ENCODE peak calls at places on chromosomes 7 and 10, in seven cellular contexts. C is cardiac fibroblast, I is Panc1, M is left lung, R is heart left ventricle, A is fibroblast of lung, K is GM12865. X is an unnamed sample.

GRCh38 chr7:92633211-92633906 is 43.2 kb upstream of the FAM133B start:
- DNase-seq in C (peak; percentile 96), I (peak; percentile 83), M (no peak), R (no peak), A (peak; percentile 94), K (peak; percentile 56), X (peak; percentile 95)

GRCh38 chr10:88154596-88155250 is 291.3 kb downstream of the PTEN start:
- DNase-seq in C (peak; percentile 40), I (no peak), M (no peak), R (no peak), A (peak; percentile 46), K (no peak), X (peak; percentile 78)

GRCh38 chr7:143373255-143373794 is 7.8 kb upstream of the ZYX start:
- DNase-seq in C (no peak), I (no peak), M (no peak), R (no peak), A (no peak), K (no peak), X (no peak)

GRCh38 chr10:109898666-109899577 is 24.4 kb downstream of the XPNPEP1 start:
- DNase-seq in C (peak; percentile 76), I (no peak), M (no peak), R (peak; percentile 64), A (peak; percentile 56), K (no peak), X (peak; percentile 22)

GRCh38 chr7:41051525-41051924 is 651.4 kb downstream of the INHBA start:
- DNase-seq in C (no peak), I (no peak), M (no peak), R (peak; percentile 43), A (peak; percentile 26), K (no peak), X (no peak)

GRCh38 chr7:70647801-70648491 is 484.0 kb upstream of the GALNT17 start:
- DNase-seq in C (no peak), I (no peak), M (no peak), R (no peak), A (no peak), K (peak; percentile 81), X (peak; percentile 59)

GRCh38 chr7:36391436-36392198 is 2.0 kb downstream of the ANLN start:
- DNase-seq in C (no peak), I (peak; percentile 64), M (no peak), R (no peak), A (peak; percentile 48), K (peak; percentile 70), X (no peak)

GRCh38 chr7:98280296-98280695 is 1.2 kb upstream of the BRI3 start:
- DNase-seq in C (no peak), I (no peak), M (no peak), R (no peak), A (no peak), K (no peak), X (no peak)

GRCh38 chr7:155506854-155507337 is 39.5 kb downstream of the CNPY1 start:
- DNase-seq in C (no peak), I (no peak), M (no peak), R (no peak), A (peak; percentile 14), K (no peak), X (no peak)

GRCh38 chr10:90443342-90443741 is 414.5 kb downstream of the HTR7 start:
- DNase-seq in C (peak; percentile 18), I (no peak), M (no peak), R (no peak), A (peak; percentile 24), K (no peak), X (no peak)

GRCh38 chr10:89062861-89063260 is 72.3 kb downstream of the FAS start:
- DNase-seq in C (peak; percentile 57), I (no peak), M (no peak), R (peak; percentile 65), A (peak; percentile 40), K (no peak), X (no peak)

GRCh38 chr7:138374119-138374693 is 85.9 kb upstream of the TRIM24 start:
- DNase-seq in C (no peak), I (no peak), M (no peak), R (no peak), A (no peak), K (no peak), X (no peak)

GRCh38 chr7:150413640-150414081 is 34.5 kb downstream of the ZNF775 start:
- DNase-seq in C (peak; percentile 20), I (no peak), M (peak; percentile 19), R (peak; percentile 9), A (no peak), K (no peak), X (no peak)

GRCh38 chr7:4724648-4725013 is 42.5 kb downstream of the FOXK1 start:
- DNase-seq in C (peak; percentile 48), I (no peak), M (no peak), R (no peak), A (peak; percentile 32), K (peak; percentile 38), X (peak; percentile 21)

GRCh38 chr10:14904316-14904732 is 25.7 kb downstream of the SUV39H2 start:
- DNase-seq in C (peak; percentile 55), I (peak; percentile 8), M (no peak), R (no peak), A (peak; percentile 42), K (peak; percentile 48), X (peak; percentile 39)
- TF ChIP-seq CTCF in C (peak; percentile 55), I (peak; percentile 52), M (peak; percentile 35), R (peak; percentile 51), A (peak; percentile 23), K (peak; percentile 52), X (peak; percentile 75)

GRCh38 chr7:28410628-28411578 is 1.4 kb upstream of the CREB5 start:
- DNase-seq in C (peak; percentile 78), I (no peak), M (peak; percentile 32), R (peak; percentile 63), A (peak; percentile 87), K (peak; percentile 48), X (no peak)
- H3K4me3 ChIP-seq in C (peak overlapping the region; percentile 58), I (peak overlapping the region; percentile 72), M (peak overlapping the region; percentile 31), R (peak overlapping the region; percentile 71), A (peak overlapping the region; percentile 75), K (peak overlapping the region; percentile 65), X (peak overlapping the region; percentile 51)

DNA sequence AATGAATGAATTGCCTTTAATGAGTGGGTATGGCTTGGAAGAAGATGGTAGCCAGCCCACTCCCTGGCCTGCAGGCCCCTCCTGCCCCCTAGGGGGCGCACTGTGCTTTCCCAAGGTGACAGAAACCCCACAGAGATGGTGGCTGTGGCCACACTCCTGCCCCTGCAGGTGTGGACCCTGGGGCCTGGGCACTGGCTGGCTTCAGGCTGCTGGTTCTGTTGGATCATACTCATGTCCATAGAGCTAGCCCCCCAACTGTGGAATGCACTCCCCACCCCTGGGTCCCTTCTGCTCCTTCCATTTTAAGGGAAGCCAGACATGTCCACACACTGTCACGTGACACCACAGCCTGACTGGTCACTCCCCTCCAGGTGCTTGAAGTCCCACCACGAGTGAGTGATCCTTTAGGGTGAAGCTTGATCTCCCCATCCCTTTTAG is 44.8 kb downstream of the ZCCHC24 start:
- DNase-seq in C (peak; percentile 37), I (peak; percentile 27), M (no peak), R (no peak), A (no peak), K (peak; percentile 63), X (no peak)
- TF ChIP-seq CTCF in C (peak; percentile 85), I (peak; percentile 89), M (peak; percentile 72), R (peak; percentile 50), A (peak; percentile 49), K (peak; percentile 91), X (peak; percentile 63)

GRCh38 chr10:46028584-46029570 is 1.5 kb downstream of the NCOA4 start:
- DNase-seq in C (peak; percentile 80), I (peak; percentile 51), M (no peak), R (no peak), A (peak; percentile 82), K (peak; percentile 76), X (peak; percentile 73)
- H3K4me3 ChIP-seq in C (peak overlapping the region; percentile 79), I (peak overlapping the region; percentile 72), M (peak overlapping the region; percentile 71), R (peak overlapping the region; percentile 89), A (peak overlapping the region; percentile 80), K (peak overlapping the region; percentile 77), X (peak overlapping the region; percentile 94)

GRCh38 chr10:73771722-73772279 is 10.0 kb upstream of the CHCHD1 start:
- DNase-seq in C (peak; percentile 28), I (no peak), M (peak; percentile 91), R (peak; percentile 93), A (peak; percentile 80), K (peak; percentile 86), X (peak; percentile 31)

GRCh38 chr10:73772280-73773151 is 9.3 kb upstream of the CHCHD1 start:
- DNase-seq in C (peak; percentile 84), I (no peak), M (peak; percentile 82), R (peak; percentile 84), A (peak; percentile 78), K (peak; percentile 89), X (peak; percentile 84)

GRCh38 chr10:73773152-73773879 is 8.5 kb upstream of the CHCHD1 start:
- DNase-seq in C (peak; percentile 22), I (no peak), M (no peak), R (no peak), A (no peak), K (no peak), X (no peak)

GRCh38 chr10:73779018-73779417 is 2.8 kb upstream of the CHCHD1 start:
- DNase-seq in C (no peak), I (no peak), M (no peak), R (no peak), A (no peak), K (no peak), X (no peak)

DNA sequence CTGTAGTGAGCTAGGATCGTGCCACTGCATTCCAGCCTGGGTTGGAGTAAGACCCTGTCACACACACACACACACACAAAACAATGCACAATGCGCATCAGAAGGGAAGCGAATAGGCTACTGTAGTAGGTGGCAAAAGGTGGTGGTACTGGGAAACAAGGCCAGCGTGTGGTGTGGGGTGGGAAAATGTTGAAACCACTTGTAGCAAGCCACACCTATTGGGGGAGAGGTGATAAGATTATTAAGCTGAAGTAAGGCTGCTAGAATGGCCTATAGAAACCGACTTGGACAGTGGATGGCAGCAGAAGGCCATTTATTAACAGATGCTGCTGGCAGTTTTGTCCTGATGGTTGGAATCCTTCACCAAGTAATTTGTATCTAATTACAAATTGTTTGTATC is 7.2 kb upstream of the CHCHD1 start:
- DNase-seq in C (peak; percentile 39), I (no peak), M (no peak), R (no peak), A (peak; percentile 33), K (peak; percentile 40), X (peak; percentile 32)
- TF ChIP-seq CTCF in C (no peak), I (no peak), M (no peak), R (no peak), A (no peak), K (no peak), X (peak; percentile 33)